ENCODE peak calls at places on chromosome 2, in ten cellular contexts. P is T-cell; F is stimulated activated CD4-positive, alpha-beta T cell treated with anti-CD3 and anti-CD28 coated beads, Interleukin-2, amount 100 ng/mL, for 48 hours; S is 8988T; Z is epithelial cell of prostate; G is activated T-helper 1 cell treated with anti-CD3 and anti-CD28 coated beads, Interleukin-2, amount 50 U/mL, for 16 hours; R is endothelial cell; U is AG09309; E is left ventricle myocardium superior; H is choroid plexus epithelial cell. L is an unnamed sample.
A peak's percentile ranks its signal among the peaks of the same experiment; 100 is the strongest.

GRCh38 chr2:239685965-239686364 is 285.1 kb upstream of the HDAC4 start:
- DNase-seq in P (no peak), F (no peak), S (no peak), Z (no peak), G (no peak), R (no peak), U (no peak), E (no peak), H (no peak), L (no peak)

GRCh38 chr2:121777699-121778058 is 22.2 kb downstream of the TSN start:
- DNase-seq in P (no peak), F (no peak), S (no peak), Z (peak; percentile 45), G (no peak), R (no peak), U (no peak), E (no peak), H (peak; percentile 69), L (no peak)

GRCh38 chr2:240840435-240841060 is 20.5 kb upstream of the KIF1A start:
- DNase-seq in P (no peak), F (no peak), S (peak; percentile 89), Z (no peak), G (no peak), R (peak; percentile 89), U (no peak), E (peak; percentile 52), H (peak; percentile 76), L (no peak)

GRCh38 chr2:109157563-109158105 is 28.6 kb downstream of the SH3RF3 start:
- DNase-seq in P (no peak), F (no peak), S (no peak), Z (no peak), G (no peak), R (no peak), U (no peak), E (no peak), H (no peak), L (no peak)

GRCh38 chr2:50769416-50769815 is 262.5 kb downstream of the NRXN1 start:
- DNase-seq in P (no peak), F (no peak), S (no peak), Z (no peak), G (no peak), R (peak; percentile 29), U (no peak), E (no peak), H (no peak), L (no peak)

GRCh38 chr2:230564805-230565779 is 147.6 kb upstream of the CAB39 start:
- DNase-seq in P (no peak), F (no peak), S (no peak), Z (no peak), G (no peak), R (no peak), U (peak; percentile 5), E (no peak), H (peak; percentile 68), L (no peak)

GRCh38 chr2:239770240-239770639 is 254.9 kb downstream of the NDUFA10 start:
- DNase-seq in P (no peak), F (no peak), S (no peak), Z (no peak), G (no peak), R (no peak), U (no peak), E (no peak), H (no peak), L (no peak)

GRCh38 chr2:126850951-126851350 is 47.7 kb upstream of the TEX51 start:
- DNase-seq in P (no peak), F (no peak), S (no peak), Z (no peak), G (no peak), R (no peak), U (no peak), E (no peak), H (no peak), L (no peak)

GRCh38 chr2:147980940-147981339 is 39.6 kb downstream of the ORC4 start:
- DNase-seq in P (no peak), F (no peak), S (no peak), Z (no peak), G (no peak), R (no peak), U (no peak), E (no peak), H (no peak), L (no peak)

GRCh38 chr2:15802657-15803056 is 137.7 kb upstream of the MYCN start:
- DNase-seq in P (no peak), F (no peak), S (no peak), Z (no peak), G (no peak), R (no peak), U (no peak), E (no peak), H (no peak), L (no peak)

GRCh38 chr2:12761109-12761508 is 44.4 kb downstream of the TRIB2 start:
- DNase-seq in P (no peak), F (no peak), S (no peak), Z (no peak), G (no peak), R (no peak), U (no peak), E (no peak), H (no peak), L (no peak)

GRCh38 chr2:85577386-85578242 is at the start of gene VAMP8:
- DNase-seq in P (peak; percentile 23), F (peak; percentile 49), S (no peak), Z (no peak), G (peak; percentile 53), R (no peak), U (no peak), E (peak; percentile 52), H (no peak), L (peak; percentile 55)

GRCh38 chr2:160205511-160205910 is 5.4 kb upstream of the ITGB6 start:
- DNase-seq in P (no peak), F (no peak), S (peak; percentile 61), Z (peak; percentile 98), G (no peak), R (no peak), U (peak; percentile 87), E (no peak), H (peak; percentile 86), L (no peak)

L was measured in CD8-positive, alpha-beta memory T cell.